ENCODE peak calls at places on chromosomes 16 and 17, in six cellular contexts. R is endothelial cell; G is CD4-positive, alpha-beta T cell; P is GM23338; C is astrocyte; X is heart right ventricle. U is an unnamed sample.

GRCh38 chr16:71428883-71429282 is 13.0 kb downstream of the TLE7 start:
- DNase-seq in R (no peak), G (no peak), P (no peak), C (no peak), X (no peak), U (no peak)

GRCh38 chr16:7597677-7598076 is 265.0 kb downstream of the RBFOX1 start:
- DNase-seq in R (no peak), G (no peak), P (no peak), C (no peak), X (no peak), U (no peak)

GRCh38 chr17:28841901-28842281 is 699 bp downstream of the FAM222B start:
- DNase-seq in R (no peak), G (no peak), P (no peak), C (peak), X (no peak), U (no peak)

GRCh38 chr16:48559462-48560211 is 50.3 kb downstream of the N4BP1 start:
- DNase-seq in R (no peak), G (no peak), P (peak), C (no peak), X (no peak), U (no peak)

GRCh38 chr16:81625544-81626152 is 153.4 kb upstream of the PLCG2 start:
- DNase-seq in R (no peak), G (no peak), P (no peak), C (peak), X (peak), U (peak)

GRCh38 chr17:76537578-76538280 is at the start of gene CYGB:
- DNase-seq in R (no peak), G (no peak), P (peak), C (no peak), X (peak), U (no peak)

GRCh38 chr16:76190059-76190458 is 87.1 kb upstream of the CNTNAP4 start:
- DNase-seq in R (no peak), G (no peak), P (no peak), C (no peak), X (no peak), U (no peak)

GRCh38 chr17:4177732-4178131 is 34.7 kb downstream of the CYB5D2 start:
- DNase-seq in R (no peak), G (no peak), P (no peak), C (no peak), X (no peak), U (no peak)

GRCh38 chr16:51071326-51071725 is 79.7 kb downstream of the SALL1 start:
- DNase-seq in R (no peak), G (no peak), P (no peak), C (no peak), X (no peak), U (no peak)

GRCh38 chr17:80630721-80631120 is 86.1 kb downstream of the RPTOR start:
- DNase-seq in R (no peak), G (no peak), P (no peak), C (no peak), X (no peak), U (no peak)

GRCh38 chr16:15949210-15950166 is at the start of gene ABCC1:
- DNase-seq in R (peak), G (peak), P (peak), C (no peak), X (peak), U (peak)

GRCh38 chr17:38591759-38592241 is 14.0 kb downstream of the SRCIN1 start:
- DNase-seq in R (no peak), G (no peak), P (no peak), C (peak), X (no peak), U (no peak)

GRCh38 chr17:27848941-27849340 is 44.2 kb downstream of the LYRM9 start:
- DNase-seq in R (no peak), G (no peak), P (no peak), C (no peak), X (no peak), U (no peak)

GRCh38 chr17:83062818-83063671 is 16.4 kb upstream of the METRNL start:
- DNase-seq in R (peak), G (no peak), P (no peak), C (no peak), X (no peak), U (no peak)

GRCh38 chr16:84040823-84041391 is 1.7 kb downstream of the SLC38A8 start:
- DNase-seq in R (no peak), G (no peak), P (no peak), C (peak), X (no peak), U (no peak)

GRCh38 chr17:6986676-6987075 is 9.2 kb upstream of the ALOX12 start:
- DNase-seq in R (no peak), G (no peak), P (no peak), C (no peak), X (no peak), U (no peak)

GRCh38 chr17:32142038-32142856 is at the start of gene RHOT1:
- DNase-seq in R (peak), G (peak), P (peak), C (peak), X (peak), U (peak)

GRCh38 chr17:28467456-28468025 is 5.9 kb upstream of the SLC13A2 start:
- DNase-seq in R (no peak), G (no peak), P (no peak), C (peak), X (no peak), U (no peak)

GRCh38 chr16:29804455-29805231 is 1.7 kb upstream of the MAZ start:
- DNase-seq in R (no peak), G (no peak), P (peak), C (no peak), X (peak), U (no peak)

GRCh38 chr16:80968386-80969113 is 38.1 kb downstream of the CMC2 start:
- DNase-seq in R (no peak), G (no peak), P (no peak), C (peak), X (no peak), U (no peak)

GRCh38 chr17:77681820-77682219 is 276.7 kb upstream of the TNRC6C start:
- DNase-seq in R (no peak), G (no peak), P (no peak), C (no peak), X (peak), U (no peak)

GRCh38 chr17:31074772-31075538 is 19.8 kb upstream of the NF1 start:
- DNase-seq in R (no peak), G (no peak), P (peak), C (peak), X (no peak), U (no peak)

GRCh38 chr16:5466551-5466950 is 369.0 kb upstream of the EEF2KMT start:
- DNase-seq in R (no peak), G (no peak), P (peak), C (no peak), X (no peak), U (no peak)

GRCh38 chr17:64354824-64355535 is 35.7 kb downstream of the PECAM1 start:
- DNase-seq in R (no peak), G (no peak), P (no peak), C (peak), X (no peak), U (no peak)

GRCh38 chr16:4053663-4054479 is 62.4 kb downstream of the ADCY9 start:
- DNase-seq in R (no peak), G (no peak), P (no peak), C (peak), X (peak), U (no peak)

GRCh38 chr16:17105239-17105721 is 365.5 kb downstream of the XYLT1 start:
- DNase-seq in R (no peak), G (no peak), P (peak), C (peak), X (no peak), U (no peak)

GRCh38 chr17:55588446-55588845 is 77.2 kb upstream of the SMIM36 start:
- DNase-seq in R (no peak), G (no peak), P (no peak), C (peak), X (no peak), U (no peak)

GRCh38 chr17:29749045-29749825 is 126.5 kb upstream of the CORO6 start:
- DNase-seq in R (no peak), G (no peak), P (no peak), C (no peak), X (no peak), U (no peak)

GRCh38 chr17:57995076-57995956 is 7.3 kb upstream of the VEZF1 start:
- DNase-seq in R (peak), G (peak), P (peak), C (peak), X (peak), U (peak)

GRCh38 chr17:35708951-35709350 is 22.5 kb upstream of the RASL10B start:
- DNase-seq in R (no peak), G (no peak), P (no peak), C (no peak), X (no peak), U (no peak)

GRCh38 chr16:23784811-23785447 is 30.1 kb downstream of the CHP2 start:
- DNase-seq in R (no peak), G (no peak), P (no peak), C (peak), X (no peak), U (no peak)

GRCh38 chr16:17313085-17313611 is 157.6 kb downstream of the XYLT1 start:
- DNase-seq in R (peak), G (no peak), P (no peak), C (peak), X (no peak), U (no peak)

GRCh38 chr16:82855471-82855870 is 228.7 kb downstream of the CDH13 start:
- DNase-seq in R (no peak), G (no peak), P (no peak), C (peak), X (no peak), U (no peak)

GRCh38 chr17:50806141-50806643 is 29.2 kb upstream of the WFIKKN2 start:
- DNase-seq in R (no peak), G (no peak), P (peak), C (no peak), X (no peak), U (no peak)

GRCh38 chr17:75776399-75777242 is 8.0 kb upstream of the UNK start:
- DNase-seq in R (no peak), G (peak), P (no peak), C (no peak), X (no peak), U (no peak)

GRCh38 chr17:63295288-63295687 is 150.8 kb downstream of the CYB561 start:
- DNase-seq in R (no peak), G (no peak), P (no peak), C (peak), X (no peak), U (no peak)

GRCh38 chr17:66837226-66837625 is 2.3 kb downstream of the CACNG5 start:
- DNase-seq in R (no peak), G (no peak), P (no peak), C (no peak), X (no peak), U (no peak)

GRCh38 chr16:85549766-85550421 is 63.2 kb upstream of the GSE1 start:
- DNase-seq in R (no peak), G (no peak), P (no peak), C (no peak), X (no peak), U (no peak)

GRCh38 chr16:85552980-85553435 is 60.1 kb upstream of the GSE1 start:
- DNase-seq in R (peak), G (no peak), P (peak), C (no peak), X (no peak), U (no peak)

GRCh38 chr16:85551319-85551978 is 61.7 kb upstream of the GSE1 start:
- DNase-seq in R (no peak), G (no peak), P (no peak), C (no peak), X (no peak), U (no peak)

GRCh38 chr16:85548375-85548774 is 64.7 kb upstream of the GSE1 start:
- DNase-seq in R (no peak), G (no peak), P (no peak), C (no peak), X (no peak), U (no peak)

GRCh38 chr16:85550422-85551318 is 62.5 kb upstream of the GSE1 start:
- DNase-seq in R (no peak), G (no peak), P (no peak), C (no peak), X (no peak), U (no peak)
- TF ChIP-seq CTCF in R (no peak), G (no peak), P (peak), C (no peak), X (peak), U (no peak)

GRCh38 chr16:25012525-25012991 is 2.6 kb downstream of the ARHGAP17 start:
- DNase-seq in R (no peak), G (no peak), P (no peak), C (peak), X (no peak), U (no peak)

GRCh38 chr16:25013049-25013448 is 2.1 kb downstream of the ARHGAP17 start:
- DNase-seq in R (no peak), G (no peak), P (no peak), C (no peak), X (no peak), U (no peak)

GRCh38 chr16:25013751-25014499 is 1.2 kb downstream of the ARHGAP17 start:
- DNase-seq in R (no peak), G (no peak), P (no peak), C (no peak), X (no peak), U (peak)

GRCh38 chr16:25011891-25012499 is 3.2 kb downstream of the ARHGAP17 start:
- DNase-seq in R (no peak), G (no peak), P (no peak), C (no peak), X (no peak), U (no peak)

GRCh38 chr16:25014500-25015147 is 545 bp downstream of the ARHGAP17 start:
- DNase-seq in R (peak), G (no peak), P (peak), C (peak), X (peak), U (no peak)
- TF ChIP-seq CTCF in R (no peak), G (no peak), P (no peak), C (no peak), X (peak), U (no peak)

GRCh38 chr16:65722429-65722828 is 600.6 kb upstream of the CDH11 start:
- DNase-seq in R (no peak), G (no peak), P (peak), C (no peak), X (no peak), U (no peak)
- TF ChIP-seq CTCF in R (no peak), G (no peak), P (no peak), C (no peak), X (no peak), U (no peak)

DNA sequence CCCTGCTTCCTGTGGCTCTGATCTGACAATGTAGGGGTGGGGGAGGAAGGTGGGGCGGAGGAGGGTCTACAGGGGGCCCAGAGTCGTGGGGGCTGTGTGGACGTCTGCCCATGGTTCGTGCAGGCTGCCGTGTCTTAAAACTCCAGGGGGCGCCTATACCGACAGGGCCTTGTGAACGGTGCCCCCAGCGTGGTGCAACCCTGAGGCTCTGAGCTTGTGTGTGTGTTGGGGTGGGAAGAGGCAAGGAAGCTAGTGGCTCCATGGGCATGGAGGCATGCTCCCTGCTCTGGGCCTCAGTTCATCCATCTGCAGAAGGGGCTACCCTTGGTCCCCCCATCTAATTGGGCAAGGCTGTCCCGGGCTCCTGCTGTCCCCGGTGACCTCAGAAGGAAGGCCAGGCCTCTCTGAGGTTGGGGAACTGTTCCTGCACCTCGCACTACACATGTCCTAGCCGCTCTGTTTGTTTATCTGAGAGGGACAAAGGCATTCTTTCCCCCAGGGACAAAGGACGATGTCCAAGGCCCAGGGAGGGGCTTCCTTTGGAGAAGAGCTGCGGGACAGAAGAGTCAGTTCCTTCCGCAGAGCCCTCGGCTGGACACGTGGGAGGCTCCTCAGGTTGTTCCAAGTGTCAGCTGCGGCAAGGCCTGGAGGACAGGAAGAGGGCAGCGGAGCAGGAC is 13.5 kb downstream of the CA4 start:
- DNase-seq in R (peak), G (no peak), P (no peak), C (no peak), X (no peak), U (peak)
- TF ChIP-seq CTCF in R (no peak), G (no peak), P (no peak), C (no peak), X (peak), U (no peak)

DNA sequence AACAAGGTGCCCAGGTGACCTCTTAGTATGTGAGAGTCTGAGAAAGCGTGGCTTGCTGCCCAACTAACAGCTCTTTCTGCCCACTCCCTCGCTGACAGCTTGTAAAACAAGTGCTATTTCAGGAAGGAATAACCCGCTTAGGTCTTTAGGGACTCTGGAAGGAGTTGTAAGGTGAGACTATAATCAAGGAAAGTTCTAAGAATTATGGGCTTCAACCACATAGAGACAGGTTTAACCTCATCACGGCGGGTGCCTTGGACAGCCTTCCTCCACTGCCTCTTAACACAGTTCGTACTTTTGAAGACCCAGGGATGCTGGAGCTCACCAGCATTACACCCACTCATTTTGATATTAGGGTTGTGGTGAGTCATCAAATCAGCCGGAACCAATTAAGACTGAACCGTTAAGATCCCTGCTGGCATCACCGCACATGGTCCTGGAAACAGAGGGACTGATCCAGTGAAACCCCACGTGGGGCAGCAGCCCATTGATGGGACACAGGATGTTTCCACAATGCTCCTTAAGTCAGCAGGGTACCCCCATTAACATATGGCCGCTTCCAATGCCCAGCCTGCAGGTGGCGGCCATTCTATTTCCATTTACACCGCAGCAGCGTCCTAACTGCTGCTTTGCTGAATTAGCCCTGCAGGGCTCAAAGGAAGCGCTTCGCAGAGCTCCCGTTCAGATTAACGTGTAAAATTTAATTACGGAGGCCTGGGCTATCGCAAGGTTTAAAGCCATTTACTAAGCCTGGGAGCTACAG is 176.6 kb upstream of the SDK2 start:
- DNase-seq in R (no peak), G (no peak), P (peak), C (peak), X (no peak), U (no peak)
- TF ChIP-seq CTCF in R (no peak), G (no peak), P (peak), C (no peak), X (peak), U (peak)